ENCODE peak calls at places on chromosomes 13 and 19, in seven cellular contexts. One of them, this sample, is unnamed.

GRCh38 chr13:35723820-35724219 is 247.3 kb upstream of the MAB21L1 start:
- DNase-seq in lung: no peak
- DNase-seq in aorta: no peak
- DNase-seq in cardiac muscle cell: peak; percentile 66
- DNase-seq in transverse colon: no peak
- DNase-seq in breast epithelium: no peak
- DNase-seq in neuronal stem cell: no peak
- DNase-seq in this sample: no peak

GRCh38 chr13:110506859-110507566 is 54.5 kb downstream of the RAB20 start:
- DNase-seq in lung: peak; percentile 87
- DNase-seq in aorta: peak; percentile 90
- DNase-seq in cardiac muscle cell: peak; percentile 71
- DNase-seq in transverse colon: peak; percentile 90
- DNase-seq in breast epithelium: peak; percentile 61
- DNase-seq in neuronal stem cell: no peak
- DNase-seq in this sample: no peak

GRCh38 chr19:5096536-5096935 is 127.6 kb downstream of the KDM4B start:
- DNase-seq in lung: no peak
- DNase-seq in aorta: no peak
- DNase-seq in cardiac muscle cell: no peak
- DNase-seq in transverse colon: no peak
- DNase-seq in breast epithelium: no peak
- DNase-seq in neuronal stem cell: no peak
- DNase-seq in this sample: no peak

GRCh38 chr19:36256064-36256463 is 41.2 kb downstream of the ZNF146 start:
- DNase-seq in lung: no peak
- DNase-seq in aorta: peak; percentile 66
- DNase-seq in cardiac muscle cell: no peak
- DNase-seq in transverse colon: no peak
- DNase-seq in breast epithelium: no peak
- DNase-seq in neuronal stem cell: no peak
- DNase-seq in this sample: no peak

GRCh38 chr19:16078311-16078758 is 2.0 kb downstream of the TPM4 start:
- DNase-seq in lung: no peak
- DNase-seq in aorta: peak; percentile 72
- DNase-seq in cardiac muscle cell: no peak
- DNase-seq in transverse colon: peak; percentile 45
- DNase-seq in breast epithelium: peak; percentile 54
- DNase-seq in neuronal stem cell: peak; percentile 15
- DNase-seq in this sample: no peak

GRCh38 chr13:59342396-59342795 is 821.3 kb downstream of the DIAPH3 start:
- DNase-seq in lung: no peak
- DNase-seq in aorta: no peak
- DNase-seq in cardiac muscle cell: peak; percentile 20
- DNase-seq in transverse colon: no peak
- DNase-seq in breast epithelium: no peak
- DNase-seq in neuronal stem cell: no peak
- DNase-seq in this sample: no peak

GRCh38 chr19:39389621-39390414 is 1.1 kb downstream of the PAF1 start:
- DNase-seq in lung: no peak
- DNase-seq in aorta: no peak
- DNase-seq in cardiac muscle cell: no peak
- DNase-seq in transverse colon: no peak
- DNase-seq in breast epithelium: no peak
- DNase-seq in neuronal stem cell: no peak
- DNase-seq in this sample: no peak

GRCh38 chr13:63351081-63351480 is 1935.4 kb upstream of the PCDH20 start:
- DNase-seq in lung: no peak
- DNase-seq in aorta: no peak
- DNase-seq in cardiac muscle cell: no peak
- DNase-seq in transverse colon: no peak
- DNase-seq in breast epithelium: no peak
- DNase-seq in neuronal stem cell: no peak
- DNase-seq in this sample: no peak

GRCh38 chr13:88800505-88800904 is 1129.3 kb downstream of the SLITRK5 start:
- DNase-seq in lung: no peak
- DNase-seq in aorta: no peak
- DNase-seq in cardiac muscle cell: no peak
- DNase-seq in transverse colon: no peak
- DNase-seq in breast epithelium: no peak
- DNase-seq in neuronal stem cell: no peak
- DNase-seq in this sample: no peak

GRCh38 chr19:1862424-1863307 is 713 bp downstream of the KLF16 start:
- DNase-seq in lung: no peak
- DNase-seq in aorta: peak; percentile 81
- DNase-seq in cardiac muscle cell: no peak
- DNase-seq in transverse colon: peak; percentile 60
- DNase-seq in breast epithelium: no peak
- DNase-seq in neuronal stem cell: no peak
- DNase-seq in this sample: peak; percentile 91

GRCh38 chr13:105918842-105919741 is 616.4 kb downstream of the EFNB2 start:
- DNase-seq in lung: no peak
- DNase-seq in aorta: no peak
- DNase-seq in cardiac muscle cell: peak; percentile 71
- DNase-seq in transverse colon: peak; percentile 80
- DNase-seq in breast epithelium: no peak
- DNase-seq in neuronal stem cell: no peak
- DNase-seq in this sample: peak; percentile 16

GRCh38 chr19:2495130-2495641 is 19.3 kb downstream of the GADD45B start:
- DNase-seq in lung: peak; percentile 83
- DNase-seq in aorta: peak; percentile 94
- DNase-seq in cardiac muscle cell: peak; percentile 70
- DNase-seq in transverse colon: peak; percentile 93
- DNase-seq in breast epithelium: peak; percentile 83
- DNase-seq in neuronal stem cell: no peak
- DNase-seq in this sample: peak; percentile 81

DNA sequence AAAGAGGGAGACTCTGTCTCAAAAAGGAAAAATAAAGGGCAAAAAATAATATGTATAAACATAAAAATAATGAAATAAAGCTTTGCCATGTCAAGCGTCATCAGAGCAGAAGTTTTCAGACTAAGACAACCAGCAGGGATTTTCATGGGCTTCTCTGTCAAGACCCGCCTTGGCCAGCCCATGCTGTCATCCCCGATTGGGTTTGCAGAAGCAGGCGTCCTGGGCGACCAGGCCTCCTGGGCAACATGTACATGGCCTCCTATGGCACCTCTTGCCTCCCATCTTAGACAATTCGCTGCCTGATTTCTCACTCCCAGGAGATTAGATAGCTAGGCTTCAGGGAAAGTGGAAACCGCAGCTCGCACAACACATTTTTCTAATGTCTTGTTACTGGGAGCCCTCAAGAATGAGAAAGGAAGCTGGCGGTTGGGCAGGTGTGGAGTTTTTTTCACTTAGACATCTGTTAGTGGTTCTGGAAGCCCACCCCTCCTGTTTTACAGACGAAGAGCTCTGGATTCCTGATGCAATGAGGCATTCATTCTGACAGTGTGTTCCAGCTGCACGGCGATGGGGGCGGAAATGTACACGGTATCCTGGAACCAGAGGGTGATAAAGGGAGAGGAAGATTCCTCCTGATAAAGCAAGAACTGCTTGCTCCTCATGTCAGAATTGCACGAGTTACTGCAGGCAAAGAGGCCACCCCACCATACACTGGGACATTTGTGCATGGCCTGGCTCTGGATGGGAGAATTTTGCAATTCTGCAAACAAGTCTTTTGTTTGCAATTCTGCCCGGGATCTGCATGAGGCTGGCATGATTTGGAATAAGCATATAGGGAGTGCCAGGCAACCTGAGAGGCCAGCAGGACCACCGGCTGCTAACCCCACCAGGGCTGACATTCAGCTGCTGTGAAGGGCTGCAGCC is 47.4 kb upstream of the KATNAL1 start:
- DNase-seq in lung: no peak
- DNase-seq in aorta: no peak
- DNase-seq in cardiac muscle cell: no peak
- DNase-seq in transverse colon: no peak
- DNase-seq in breast epithelium: no peak
- DNase-seq in neuronal stem cell: no peak
- DNase-seq in this sample: no peak
- H3K4me3 ChIP-seq in lung: no peak overlapping the region
- H3K4me3 ChIP-seq in aorta: no peak overlapping the region
- H3K4me3 ChIP-seq in cardiac muscle cell: no peak overlapping the region
- H3K4me3 ChIP-seq in transverse colon: no peak overlapping the region
- H3K4me3 ChIP-seq in breast epithelium: no peak overlapping the region
- H3K4me3 ChIP-seq in neuronal stem cell: no peak overlapping the region
- H3K4me3 ChIP-seq in this sample: no peak overlapping the region

GRCh38 chr19:13002970-13003540 is 7.8 kb downstream of the NFIX start:
- DNase-seq in lung: no peak
- DNase-seq in aorta: no peak
- DNase-seq in cardiac muscle cell: no peak
- DNase-seq in transverse colon: no peak
- DNase-seq in breast epithelium: no peak
- DNase-seq in neuronal stem cell: no peak
- DNase-seq in this sample: no peak

GRCh38 chr19:13002389-13002898 is 7.2 kb downstream of the NFIX start:
- DNase-seq in lung: no peak
- DNase-seq in aorta: peak; percentile 87
- DNase-seq in cardiac muscle cell: no peak
- DNase-seq in transverse colon: no peak
- DNase-seq in breast epithelium: peak; percentile 75
- DNase-seq in neuronal stem cell: no peak
- DNase-seq in this sample: peak; percentile 61

GRCh38 chr19:13001502-13002388 is 6.5 kb downstream of the NFIX start:
- DNase-seq in lung: peak; percentile 61
- DNase-seq in aorta: peak; percentile 88
- DNase-seq in cardiac muscle cell: peak; percentile 78
- DNase-seq in transverse colon: peak; percentile 52
- DNase-seq in breast epithelium: peak; percentile 84
- DNase-seq in neuronal stem cell: no peak
- DNase-seq in this sample: peak; percentile 54

GRCh38 chr19:12997967-12998940 is 3.0 kb downstream of the NFIX start:
- DNase-seq in lung: no peak
- DNase-seq in aorta: peak; percentile 75
- DNase-seq in cardiac muscle cell: no peak
- DNase-seq in transverse colon: no peak
- DNase-seq in breast epithelium: no peak
- DNase-seq in neuronal stem cell: no peak
- DNase-seq in this sample: no peak

DNA sequence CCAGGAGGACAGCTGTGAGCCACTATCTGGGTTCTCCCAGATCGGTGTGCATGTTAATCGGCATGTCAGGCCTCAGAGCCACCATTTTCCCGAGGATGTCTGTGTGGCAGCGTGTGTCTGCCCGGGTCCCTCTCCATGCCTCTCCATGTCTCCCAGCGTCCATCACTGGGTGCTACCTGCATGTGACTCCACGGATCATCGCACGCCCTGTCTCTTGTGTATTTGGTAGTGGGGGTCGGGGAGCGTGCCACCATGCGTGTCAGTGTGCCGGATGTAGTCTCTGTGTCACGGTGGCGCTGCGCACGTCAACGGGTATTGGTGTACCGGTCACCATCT is 5.9 kb downstream of the NFIX start:
- DNase-seq in lung: no peak
- DNase-seq in aorta: no peak
- DNase-seq in cardiac muscle cell: no peak
- DNase-seq in transverse colon: no peak
- DNase-seq in breast epithelium: no peak
- DNase-seq in neuronal stem cell: no peak
- DNase-seq in this sample: no peak
- H3K4me3 ChIP-seq in lung: no peak overlapping the region
- H3K4me3 ChIP-seq in aorta: no peak overlapping the region
- H3K4me3 ChIP-seq in cardiac muscle cell: no peak overlapping the region
- H3K4me3 ChIP-seq in transverse colon: no peak overlapping the region
- H3K4me3 ChIP-seq in breast epithelium: no peak overlapping the region
- H3K4me3 ChIP-seq in neuronal stem cell: no peak overlapping the region
- H3K4me3 ChIP-seq in this sample: no peak overlapping the region

GRCh38 chr13:99985886-99986527 is 4.4 kb downstream of the ZIC2 start:
- DNase-seq in lung: no peak
- DNase-seq in aorta: no peak
- DNase-seq in cardiac muscle cell: no peak
- DNase-seq in transverse colon: no peak
- DNase-seq in breast epithelium: no peak
- DNase-seq in neuronal stem cell: no peak
- DNase-seq in this sample: peak; percentile 47
- H3K4me3 ChIP-seq in lung: no peak overlapping the region
- H3K4me3 ChIP-seq in aorta: no peak overlapping the region
- H3K4me3 ChIP-seq in cardiac muscle cell: no peak overlapping the region
- H3K4me3 ChIP-seq in transverse colon: no peak overlapping the region
- H3K4me3 ChIP-seq in breast epithelium: no peak overlapping the region
- H3K4me3 ChIP-seq in neuronal stem cell: peak overlapping the region; percentile 73
- H3K4me3 ChIP-seq in this sample: peak overlapping the region; percentile 36

GRCh38 chr13:94682229-94682628 is 30.1 kb downstream of the SOX21 start:
- DNase-seq in lung: no peak
- DNase-seq in aorta: no peak
- DNase-seq in cardiac muscle cell: no peak
- DNase-seq in transverse colon: no peak
- DNase-seq in breast epithelium: no peak
- DNase-seq in neuronal stem cell: no peak
- DNase-seq in this sample: no peak
- H3K4me3 ChIP-seq in lung: no peak overlapping the region
- H3K4me3 ChIP-seq in aorta: no peak overlapping the region
- H3K4me3 ChIP-seq in cardiac muscle cell: no peak overlapping the region
- H3K4me3 ChIP-seq in transverse colon: no peak overlapping the region
- H3K4me3 ChIP-seq in breast epithelium: no peak overlapping the region
- H3K4me3 ChIP-seq in neuronal stem cell: no peak overlapping the region
- H3K4me3 ChIP-seq in this sample: no peak overlapping the region

DNA sequence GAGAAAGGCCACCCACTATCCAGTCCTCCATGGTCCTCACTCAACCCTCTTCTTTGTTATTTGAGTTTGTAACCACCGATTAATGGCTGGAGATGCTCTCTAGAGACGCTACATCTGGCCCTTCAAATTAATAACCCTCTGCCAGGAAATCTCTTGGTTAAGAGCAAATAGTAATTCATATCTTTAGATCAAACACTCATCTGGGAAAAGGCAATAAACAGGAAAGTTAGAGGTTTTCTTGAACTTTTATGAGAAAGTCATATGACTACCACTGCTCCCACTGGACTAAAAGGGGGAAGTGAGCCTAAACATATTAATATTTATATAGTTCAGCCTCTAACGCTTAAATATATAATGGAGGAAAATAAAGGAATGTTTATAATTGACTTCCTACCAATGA is 2.9 kb downstream of the TBC1D4 start:
- DNase-seq in lung: no peak
- DNase-seq in aorta: no peak
- DNase-seq in cardiac muscle cell: no peak
- DNase-seq in transverse colon: no peak
- DNase-seq in breast epithelium: no peak
- DNase-seq in neuronal stem cell: no peak
- DNase-seq in this sample: no peak
- H3K4me3 ChIP-seq in lung: no peak overlapping the region
- H3K4me3 ChIP-seq in aorta: no peak overlapping the region
- H3K4me3 ChIP-seq in cardiac muscle cell: no peak overlapping the region
- H3K4me3 ChIP-seq in transverse colon: no peak overlapping the region
- H3K4me3 ChIP-seq in breast epithelium: peak overlapping the region; percentile 82
- H3K4me3 ChIP-seq in neuronal stem cell: no peak overlapping the region
- H3K4me3 ChIP-seq in this sample: no peak overlapping the region